ENCODE peak calls at places on chromosomes 6 and 20, in five cellular contexts. E is epithelial cell of esophagus; N is CD8-positive, alpha-beta T cell; Q is A549; C is SK-N-SH. D is an unnamed sample.
A peak's percentile ranks its signal among the peaks of the same experiment; 100 is the strongest.

GRCh38 chr6:121823437-121823851 is 388.0 kb downstream of the GJA1 start:
- DNase-seq in E (no peak), N (no peak), Q (no peak), C (no peak), D (no peak)

GRCh38 chr6:110590821-110591351 is 114.5 kb upstream of the SLC22A16 start:
- DNase-seq in E (no peak), N (no peak), Q (no peak), C (no peak), D (no peak)

GRCh38 chr6:78844899-78845298 is 22.5 kb upstream of the IRAK1BP1 start:
- DNase-seq in E (no peak), N (no peak), Q (no peak), C (no peak), D (no peak)

GRCh38 chr6:64258752-64259151 is 623.1 kb downstream of the PHF3 start:
- DNase-seq in E (peak; percentile 6), N (no peak), Q (no peak), C (no peak), D (no peak)

GRCh38 chr20:15396900-15397299 is 1059.5 kb upstream of the FLRT3 start:
- DNase-seq in E (no peak), N (no peak), Q (no peak), C (no peak), D (no peak)

GRCh38 chr6:29627762-29628418 is 5.1 kb downstream of the GABBR1 start:
- DNase-seq in E (peak; percentile 27), N (peak; percentile 63), Q (peak; percentile 56), C (peak; percentile 94), D (peak; percentile 83)

GRCh38 chr6:21804941-21805610 is 211.5 kb downstream of the SOX4 start:
- DNase-seq in E (no peak), N (no peak), Q (no peak), C (no peak), D (no peak)

GRCh38 chr6:56840467-56841371 is 114.2 kb upstream of the BEND6 start:
- DNase-seq in E (peak; percentile 78), N (no peak), Q (no peak), C (peak; percentile 60), D (no peak)

GRCh38 chr6:13715444-13715883 is 3.8 kb upstream of the RANBP9 start:
- DNase-seq in E (peak; percentile 78), N (no peak), Q (no peak), C (no peak), D (no peak)

GRCh38 chr20:60361761-60362410 is 403.7 kb downstream of the CDH26 start:
- DNase-seq in E (no peak), N (no peak), Q (no peak), C (no peak), D (no peak)

GRCh38 chr6:104540743-104541142 is 319.0 kb downstream of the HACE1 start:
- DNase-seq in E (no peak), N (no peak), Q (no peak), C (no peak), D (no peak)

GRCh38 chr6:105759946-105760345 is 326.2 kb upstream of the PRDM1 start:
- DNase-seq in E (peak; percentile 71), N (no peak), Q (no peak), C (no peak), D (no peak)

GRCh38 chr6:21332077-21332476 is 261.5 kb upstream of the SOX4 start:
- DNase-seq in E (no peak), N (no peak), Q (no peak), C (no peak), D (no peak)

GRCh38 chr20:6008254-6008653 is 45.6 kb downstream of the LRRN4 start:
- DNase-seq in E (peak; percentile 98), N (no peak), Q (peak; percentile 45), C (no peak), D (no peak)

GRCh38 chr6:121435444-121436069 is at the start of gene GJA1:
- DNase-seq in E (peak; percentile 87), N (no peak), Q (peak; percentile 61), C (peak; percentile 22), D (no peak)

GRCh38 chr20:19512886-19513285 is 245.2 kb upstream of the RIN2 start:
- DNase-seq in E (no peak), N (no peak), Q (no peak), C (no peak), D (no peak)

GRCh38 chr6:1335367-1336037 is 23.6 kb downstream of the FOXQ1 start:
- DNase-seq in E (peak; percentile 97), N (no peak), Q (no peak), C (no peak), D (no peak)

GRCh38 chr20:40654876-40655275 is 34.2 kb downstream of the MAFB start:
- DNase-seq in E (peak; percentile 22), N (no peak), Q (no peak), C (no peak), D (no peak)

GRCh38 chr20:54075322-54075721 is 4.9 kb upstream of the BCAS1 start:
- DNase-seq in E (no peak), N (no peak), Q (no peak), C (no peak), D (no peak)

GRCh38 chr6:31402324-31403282 is 792 bp upstream of the MICA start:
- DNase-seq in E (peak; percentile 53), N (peak; percentile 35), Q (no peak), C (no peak), D (no peak)
- TF ChIP-seq CTCF in E (no peak), N (no peak), Q (no peak), C (no peak), D (no peak)

DNA sequence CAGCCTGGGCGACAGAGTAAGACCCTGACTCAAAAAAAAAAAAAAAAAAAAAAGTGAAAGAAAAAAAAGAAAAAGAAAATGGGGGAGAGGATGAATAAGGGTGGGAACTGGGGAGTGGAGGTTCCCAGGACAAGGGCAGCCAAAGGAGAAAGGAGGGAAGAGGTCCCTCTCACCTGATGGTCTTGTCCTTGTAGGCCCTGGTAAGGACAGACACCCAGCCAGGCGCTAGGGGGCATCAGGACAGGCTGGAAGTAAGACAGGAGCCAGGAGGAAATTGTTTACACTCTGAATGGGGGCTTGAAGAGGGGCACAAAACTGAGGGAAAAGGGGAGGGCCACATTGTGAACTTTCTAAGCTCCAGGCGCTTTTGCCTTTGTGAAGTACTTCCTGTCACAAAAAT is 2.3 kb upstream of the ALDH5A1 start:
- DNase-seq in E (peak; percentile 13), N (no peak), Q (no peak), C (no peak), D (no peak)
- TF ChIP-seq CTCF in E (peak; percentile 19), N (no peak), Q (peak; percentile 22), C (peak; percentile 10), D (peak; percentile 17)

GRCh38 chr6:53582963-53583362 is 38.1 kb upstream of the GCLC start:
- DNase-seq in E (no peak), N (no peak), Q (no peak), C (no peak), D (no peak)

GRCh38 chr6:53573299-53573698 is 28.4 kb upstream of the GCLC start:
- DNase-seq in E (no peak), N (no peak), Q (no peak), C (peak; percentile 20), D (no peak)

GRCh38 chr6:53579338-53579737 is 34.4 kb upstream of the GCLC start:
- DNase-seq in E (no peak), N (no peak), Q (no peak), C (no peak), D (no peak)

GRCh38 chr6:53581161-53581560 is 36.3 kb upstream of the GCLC start:
- DNase-seq in E (peak; percentile 54), N (no peak), Q (no peak), C (no peak), D (no peak)

DNA sequence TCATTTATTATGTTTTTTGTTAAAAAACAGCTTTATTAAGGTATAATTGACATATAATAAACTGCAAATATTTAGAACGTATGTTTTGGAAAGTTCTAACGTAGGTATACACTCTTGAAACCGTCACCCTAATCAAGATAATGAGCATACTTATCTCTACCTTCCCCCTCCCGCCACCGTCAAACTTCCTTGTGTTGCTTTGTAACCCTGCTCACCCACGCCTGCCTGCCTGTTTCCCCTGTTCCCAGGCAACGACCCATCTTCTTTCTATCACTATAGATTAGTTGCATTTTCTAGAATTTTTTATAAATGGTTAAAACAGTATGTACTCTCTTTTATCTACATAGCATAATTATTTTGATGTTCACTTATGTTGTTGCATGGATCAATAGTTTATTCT is 33.5 kb upstream of the GCLC start:
- DNase-seq in E (no peak), N (no peak), Q (no peak), C (no peak), D (no peak)
- TF ChIP-seq CTCF in E (no peak), N (no peak), Q (no peak), C (no peak), D (no peak)

DNA sequence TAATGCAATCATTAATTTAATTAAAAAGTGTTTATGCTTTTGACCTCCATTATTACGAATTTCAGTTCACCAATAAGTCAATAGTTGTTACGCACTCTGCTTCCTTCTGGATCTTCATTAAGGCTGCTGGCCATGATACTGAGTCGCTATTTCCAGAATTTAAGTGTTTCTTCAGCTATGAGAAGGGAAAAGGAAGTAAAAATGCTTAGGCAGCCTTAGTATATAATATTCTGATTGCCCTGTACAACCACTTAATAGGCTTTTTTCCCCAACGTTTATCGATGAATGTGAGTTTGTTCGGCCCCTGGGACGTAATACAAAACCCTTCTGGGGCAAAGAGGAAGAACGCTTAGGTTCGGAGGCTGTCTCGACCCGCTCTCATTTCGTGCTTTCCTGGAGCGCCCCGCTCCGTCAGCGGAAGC is 644 bp downstream of the OARD1 start:
- DNase-seq in E (no peak), N (no peak), Q (peak; percentile 63), C (no peak), D (no peak)
- TF ChIP-seq CTCF in E (peak; percentile 14), N (no peak), Q (no peak), C (no peak), D (no peak)

GRCh38 chr6:137339929-137340559 is 120.9 kb upstream of the IFNGR1 start:
- DNase-seq in E (peak; percentile 36), N (no peak), Q (no peak), C (no peak), D (no peak)

GRCh38 chr6:137342607-137343186 is 123.5 kb upstream of the IFNGR1 start:
- DNase-seq in E (no peak), N (no peak), Q (peak; percentile 5), C (peak; percentile 5), D (no peak)

DNA sequence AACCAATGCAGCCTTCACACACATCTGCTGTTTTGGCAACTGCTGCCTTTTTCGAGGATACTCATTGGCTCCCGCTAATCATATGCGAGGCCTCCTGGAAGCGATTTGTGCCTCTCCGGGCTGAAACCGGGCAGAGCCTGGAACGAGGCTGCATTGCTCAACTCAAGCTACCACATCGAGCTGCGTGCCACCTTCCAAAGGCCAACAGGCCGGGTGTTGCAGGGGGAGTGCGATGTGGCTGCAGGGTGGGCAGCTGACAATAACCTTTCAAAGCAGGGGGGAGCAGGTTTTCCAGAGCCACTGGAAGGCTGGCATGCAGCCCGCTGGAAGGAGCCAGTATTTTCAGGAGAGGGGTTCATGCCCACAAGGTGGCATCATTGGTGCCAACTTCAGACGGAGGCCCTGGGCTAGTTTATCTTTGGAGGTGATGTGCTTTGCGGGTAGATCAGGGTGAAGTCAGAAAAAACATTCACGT is 122.6 kb upstream of the IFNGR1 start:
- DNase-seq in E (peak; percentile 17), N (peak; percentile 48), Q (peak; percentile 65), C (peak; percentile 67), D (no peak)
- TF ChIP-seq CTCF in E (no peak), N (peak; percentile 44), Q (peak; percentile 51), C (peak; percentile 44), D (peak; percentile 43)

GRCh38 chr6:167566711-167567141 is 241.8 kb downstream of the TTLL2 start:
- DNase-seq in E (no peak), N (no peak), Q (no peak), C (no peak), D (no peak)
- TF ChIP-seq CTCF in E (no peak), N (no peak), Q (no peak), C (no peak), D (no peak)

GRCh38 chr20:1118336-1119127 is at the start of gene PSMF1:
- DNase-seq in E (peak; percentile 94), N (peak; percentile 96), Q (peak; percentile 96), C (peak; percentile 95), D (peak; percentile 61)
- TF ChIP-seq CTCF in E (no peak), N (no peak), Q (no peak), C (peak; percentile 7), D (no peak)